ENCODE peak calls at places on chromosome 19, in nine cellular contexts. V, W, Z, N, U, H, Q, M and E are unnamed samples.

GRCh38 chr19:57992841-57993240 is 9.8 kb downstream of the ZNF606 start:
- DNase-seq in H (no peak), W (no peak), Q (no peak), N (no peak), V (no peak), Z (no peak), M (no peak), U (no peak), E (no peak)

GRCh38 chr19:47228168-47228936 is 2.6 kb downstream of the BBC3 start:
- DNase-seq in Q (peak; percentile 75), U (peak; percentile 66), V (peak; percentile 64), M (peak; percentile 46), Z (peak; percentile 26), W (peak; percentile 17), H (peak; percentile 42), N (no peak), E (peak; percentile 69)

GRCh38 chr19:36719687-36720556 is 32.5 kb downstream of the ZNF567 start:
- DNase-seq in Q (peak; percentile 22), W (no peak), H (peak; percentile 8), V (no peak), N (no peak), U (no peak), Z (peak; percentile 16), M (no peak), E (no peak)

GRCh38 chr19:347946-348861 is 3.6 kb upstream of the MIER2 start:
- DNase-seq in V (peak; percentile 31), Q (peak; percentile 11), Z (no peak), U (no peak), N (peak; percentile 32), W (no peak), H (no peak), M (no peak), E (no peak)

GRCh38 chr19:46859637-46860124 is 1.1 kb upstream of the ARHGAP35 start:
- DNase-seq in M (peak; percentile 77), N (peak; percentile 51), Q (peak; percentile 78), U (peak; percentile 58), W (peak; percentile 55), H (no peak), V (no peak), Z (no peak), E (peak; percentile 84)

GRCh38 chr19:36821758-36822157 is 16.4 kb downstream of the ZNF790 start:
- DNase-seq in W (no peak), V (no peak), M (no peak), Q (no peak), H (no peak), N (no peak), U (no peak), Z (no peak), E (no peak)

GRCh38 chr19:46015080-46015960 is 7.5 kb downstream of the PGLYRP1 start:
- DNase-seq in Q (peak; percentile 47), Z (peak; percentile 58), H (peak; percentile 75), W (no peak), V (peak; percentile 96), U (peak; percentile 93), M (peak; percentile 48), N (no peak), E (peak; percentile 46)

GRCh38 chr19:33462112-33462726 is 59.4 kb downstream of the PEPD start:
- DNase-seq in N (no peak), M (peak; percentile 7), U (no peak), H (no peak), Q (no peak), V (no peak), Z (no peak), W (no peak), E (no peak)

GRCh38 chr19:32719611-32720059 is at the start of gene TDRD12:
- DNase-seq in W (no peak), M (no peak), V (no peak), U (peak; percentile 42), N (no peak), Z (no peak), Q (no peak), H (no peak), E (no peak)

GRCh38 chr19:17234911-17235617 is 9.0 kb downstream of the OCEL1 start:
- DNase-seq in Z (peak; percentile 27), V (peak; percentile 76), M (no peak), H (peak; percentile 73), Q (peak; percentile 73), N (peak; percentile 46), U (peak; percentile 86), W (peak; percentile 38), E (peak; percentile 78)

GRCh38 chr19:46648070-46648960 is 12.3 kb upstream of the GNG8 start:
- DNase-seq in W (no peak), V (no peak), N (no peak), M (no peak), Z (no peak), H (no peak), Q (no peak), U (no peak), E (no peak)

GRCh38 chr19:36547001-36547732 is 19.1 kb upstream of the ZNF260 start:
- DNase-seq in V (no peak), N (peak; percentile 1), H (peak; percentile 10), Z (peak; percentile 11), M (no peak), Q (peak; percentile 3), W (peak; percentile 3), U (no peak), E (no peak)

GRCh38 chr19:35266149-35266903 is 2.4 kb upstream of the USF2 start:
- DNase-seq in N (no peak), H (no peak), V (no peak), M (no peak), Z (no peak), U (no peak), W (no peak), Q (no peak), E (peak; percentile 45)

GRCh38 chr19:45664575-45664974 is 3.4 kb upstream of the GIPR start:
- DNase-seq in Z (no peak), U (no peak), H (no peak), Q (no peak), V (no peak), W (no peak), N (no peak), M (no peak), E (no peak)

GRCh38 chr19:19444694-19445155 is 39.2 kb downstream of the GATAD2A start:
- DNase-seq in M (no peak), N (peak; percentile 33), V (no peak), Q (peak; percentile 60), Z (no peak), W (peak; percentile 36), H (peak; percentile 39), U (no peak), E (no peak)

GRCh38 chr19:6287269-6287885 is 7.6 kb upstream of the MLLT1 start:
- DNase-seq in V (no peak), H (no peak), Q (peak; percentile 25), W (no peak), U (no peak), M (no peak), N (no peak), Z (no peak), E (no peak)

GRCh38 chr19:2631213-2631821 is 71.2 kb downstream of the GNG7 start:
- DNase-seq in H (peak; percentile 48), M (no peak), V (no peak), N (peak; percentile 31), Q (peak; percentile 29), W (peak; percentile 12), U (no peak), Z (no peak), E (no peak)
- H3K4me1 ChIP-seq in H (peaks cover 27% of the 10 kb centered on the region), M (peaks cover 36% of the 10 kb centered on the region), V (no peaks in the 10 kb centered on the region), N (peaks cover 26% of the 10 kb centered on the region), Q (peaks cover 10% of the 10 kb centered on the region), W (peaks cover 9% of the 10 kb centered on the region), U (peaks cover 4% of the 10 kb centered on the region), Z (peaks cover 18% of the 10 kb centered on the region), E (peaks cover 12% of the 10 kb centered on the region)

GRCh38 chr19:2454962-2455409 is 1.8 kb downstream of the LMNB2 start:
- DNase-seq in W (no peak), H (no peak), V (no peak), Q (no peak), U (no peak), M (no peak), N (no peak), Z (no peak), E (peak; percentile 20)

GRCh38 chr19:2454199-2454961 is 2.4 kb downstream of the LMNB2 start:
- DNase-seq in N (no peak), Q (no peak), U (no peak), Z (no peak), W (no peak), M (no peak), V (no peak), H (no peak), E (no peak)

GRCh38 chr19:2456301-2456570 is 523 bp downstream of the LMNB2 start:
- DNase-seq in Z (no peak), U (no peak), W (no peak), H (no peak), V (no peak), Q (no peak), M (no peak), N (no peak), E (peak; percentile 53)

GRCh38 chr19:2457394-2458037 is 757 bp upstream of the LMNB2 start:
- DNase-seq in W (no peak), N (no peak), Q (no peak), U (no peak), H (no peak), Z (no peak), M (no peak), V (no peak), E (no peak)

GRCh38 chr19:2455481-2456300 is 1.1 kb downstream of the LMNB2 start:
- DNase-seq in H (peak; percentile 39), Q (peak; percentile 62), W (no peak), U (peak; percentile 75), V (peak; percentile 53), M (no peak), N (no peak), Z (peak; percentile 27), E (peak; percentile 54)
- H3K27ac ChIP-seq in H (peak overlapping the region; percentile 69), Q (no peak overlapping the region), W (peak overlapping the region; percentile 68), U (no peak overlapping the region), V (peak overlapping the region; percentile 9), M (peak overlapping the region; percentile 58), N (peak overlapping the region; percentile 34), Z (peak overlapping the region; percentile 55), E (no peak overlapping the region)

DNA sequence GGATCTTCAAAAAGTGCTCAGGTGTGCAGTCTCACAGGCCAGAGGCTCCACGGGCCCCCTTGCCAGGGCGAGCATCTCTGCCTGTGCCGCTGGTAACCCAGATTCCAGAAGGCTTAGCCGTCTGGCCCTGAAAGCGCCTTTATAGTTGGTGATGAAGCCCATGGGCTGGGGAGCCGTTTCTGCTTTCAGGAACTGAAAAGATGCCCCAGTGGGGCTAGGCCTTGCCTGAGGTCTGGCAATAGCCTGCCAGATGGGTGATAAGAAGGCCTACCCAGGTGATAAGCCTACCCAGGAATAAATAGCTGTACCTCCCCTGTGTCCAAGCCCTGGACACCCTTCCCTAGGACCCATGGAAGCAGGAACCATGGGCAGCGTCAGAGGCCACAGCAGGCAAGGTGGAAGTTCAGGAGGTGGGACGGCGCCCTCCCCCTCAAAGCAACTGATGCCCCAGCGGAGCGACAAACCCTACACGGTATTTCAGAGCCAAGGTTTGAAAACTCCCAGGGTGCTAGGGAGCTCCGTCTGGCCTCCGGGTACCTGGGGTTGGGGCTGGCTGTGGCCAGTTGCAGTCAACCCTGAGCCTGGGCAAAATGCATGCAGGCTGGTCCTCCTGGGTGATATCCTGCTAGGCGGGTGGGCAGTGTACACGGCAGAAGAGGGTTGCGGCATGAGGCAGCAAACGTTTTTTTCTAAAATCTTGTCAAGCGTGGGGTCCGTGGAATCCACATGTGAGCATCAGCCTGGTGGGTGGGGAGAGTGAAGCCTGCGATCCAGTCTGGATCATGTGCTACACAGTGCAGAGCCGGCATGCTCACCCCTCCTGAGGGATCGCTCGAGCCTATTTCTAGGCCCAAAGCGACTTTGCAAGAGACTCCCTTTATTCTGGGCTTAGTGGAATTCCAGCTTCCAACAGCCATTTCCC is 45.3 kb downstream of the ACTN4 start:
- DNase-seq in W (no peak), U (peak; percentile 60), V (peak; percentile 22), H (no peak), N (no peak), Q (peak; percentile 35), M (no peak), Z (no peak), E (no peak)
- H3K4me1 ChIP-seq in W (peaks cover 20% of the 10 kb centered on the region), U (peaks cover 61% of the 10 kb centered on the region), V (peaks cover 31% of the 10 kb centered on the region), H (peaks cover 73% of the 10 kb centered on the region), N (peaks cover 63% of the 10 kb centered on the region), Q (peaks cover 57% of the 10 kb centered on the region), M (peaks cover 85% of the 10 kb centered on the region), Z (peaks cover 93% of the 10 kb centered on the region), E (peaks cover 16% of the 10 kb centered on the region)

GRCh38 chr19:55277494-55277893 is 2.4 kb downstream of the HSPBP1 start:
- DNase-seq in Z (no peak), M (no peak), N (no peak), H (no peak), W (no peak), V (no peak), Q (no peak), U (no peak), E (no peak)
- H3K27ac ChIP-seq in Z (no peak overlapping the region), M (no peak overlapping the region), N (no peak overlapping the region), H (no peak overlapping the region), W (no peak overlapping the region), V (no peak overlapping the region), Q (no peak overlapping the region), U (no peak overlapping the region), E (no peak overlapping the region)